ENCODE peak calls at places on chromosomes 2 and 18, in nine cellular contexts. K is left ventricle myocardium inferior, W is AG04450, U is adrenal gland, J is uterus, N is kidney epithelial cell, Q is SK-N-SH, E is bronchial epithelial cell, I is cardiac muscle cell. B is an unnamed sample.

GRCh38 chr18:68448736-68449135 is 266.2 kb downstream of the TMX3 start:
- DNase-seq in K (no peak), W (peak; percentile 49), U (no peak), J (no peak), N (no peak), Q (no peak), E (peak; percentile 64), I (peak; percentile 63), B (no peak)

GRCh38 chr2:86341470-86341869 is 4.0 kb upstream of the REEP1 start:
- DNase-seq in K (no peak), W (no peak), U (no peak), J (no peak), N (no peak), Q (no peak), E (no peak), I (no peak), B (no peak)

GRCh38 chr2:177758591-177759371 is 313.8 kb downstream of the PDE11A start:
- DNase-seq in K (no peak), W (no peak), U (peak; percentile 68), J (peak; percentile 61), N (no peak), Q (peak; percentile 51), E (peak; percentile 20), I (peak; percentile 70), B (peak; percentile 13)

GRCh38 chr2:161400076-161400475 is 16.0 kb upstream of the TBR1 start:
- DNase-seq in K (no peak), W (no peak), U (no peak), J (no peak), N (no peak), Q (no peak), E (peak; percentile 52), I (no peak), B (no peak)

GRCh38 chr18:13284330-13285027 is 65.9 kb downstream of the LDLRAD4 start:
- DNase-seq in K (no peak), W (no peak), U (peak; percentile 76), J (no peak), N (no peak), Q (no peak), E (no peak), I (no peak), B (peak; percentile 11)

GRCh38 chr2:38125007-38125406 is 49.1 kb upstream of the CYP1B1 start:
- DNase-seq in K (no peak), W (no peak), U (no peak), J (no peak), N (no peak), Q (no peak), E (no peak), I (no peak), B (no peak)

GRCh38 chr2:205758051-205758450 is 75.8 kb downstream of the NRP2 start:
- DNase-seq in K (no peak), W (peak; percentile 84), U (peak; percentile 68), J (peak; percentile 51), N (no peak), Q (no peak), E (peak; percentile 40), I (peak; percentile 87), B (no peak)

GRCh38 chr18:79874553-79875530 is 76.6 kb downstream of the SLC66A2 start:
- DNase-seq in K (no peak), W (no peak), U (no peak), J (no peak), N (no peak), Q (no peak), E (no peak), I (no peak), B (peak; percentile 57)

GRCh38 chr2:68367918-68368656 is 3.0 kb downstream of the PLEK start:
- DNase-seq in K (no peak), W (no peak), U (no peak), J (no peak), N (no peak), Q (no peak), E (peak; percentile 67), I (no peak), B (no peak)

GRCh38 chr2:68366083-68366560 is 1.0 kb downstream of the PLEK start:
- DNase-seq in K (no peak), W (no peak), U (peak; percentile 24), J (no peak), N (no peak), Q (no peak), E (no peak), I (no peak), B (no peak)

GRCh38 chr2:68362749-68363148 is 2.3 kb upstream of the PLEK start:
- DNase-seq in K (no peak), W (no peak), U (no peak), J (no peak), N (no peak), Q (no peak), E (no peak), I (no peak), B (no peak)

GRCh38 chr2:68363731-68364130 is 1.4 kb upstream of the PLEK start:
- DNase-seq in K (no peak), W (no peak), U (no peak), J (no peak), N (no peak), Q (no peak), E (no peak), I (no peak), B (no peak)

GRCh38 chr2:68365087-68365486 is at the start of gene PLEK:
- DNase-seq in K (peak; percentile 56), W (no peak), U (peak; percentile 58), J (peak; percentile 15), N (no peak), Q (no peak), E (no peak), I (no peak), B (no peak)
- H3K4me3 ChIP-seq in K (peak within 1 kb of the TSS; percentile 46), W (no peak within 1 kb of the TSS), U (no peak within 1 kb of the TSS), J (no peak within 1 kb of the TSS), N (no peak within 1 kb of the TSS), Q (no peak within 1 kb of the TSS), E (no peak within 1 kb of the TSS), I (no peak within 1 kb of the TSS), B (no peak within 1 kb of the TSS)

GRCh38 chr2:72921088-72921851 is 4.0 kb downstream of the EMX1 start:
- DNase-seq in K (no peak), W (no peak), U (no peak), J (no peak), N (no peak), Q (peak; percentile 18), E (no peak), I (no peak), B (peak; percentile 61)

GRCh38 chr2:72921866-72922265 is 4.5 kb downstream of the EMX1 start:
- DNase-seq in K (no peak), W (no peak), U (no peak), J (no peak), N (no peak), Q (peak; percentile 23), E (no peak), I (no peak), B (peak; percentile 31)

GRCh38 chr2:72920317-72921087 is 3.2 kb downstream of the EMX1 start:
- DNase-seq in K (no peak), W (no peak), U (no peak), J (no peak), N (no peak), Q (peak; percentile 76), E (no peak), I (peak; percentile 39), B (peak; percentile 90)

GRCh38 chr2:72917875-72918660 is 749 bp downstream of the EMX1 start:
- DNase-seq in K (no peak), W (no peak), U (no peak), J (no peak), N (no peak), Q (peak; percentile 65), E (no peak), I (no peak), B (peak; percentile 75)

DNA sequence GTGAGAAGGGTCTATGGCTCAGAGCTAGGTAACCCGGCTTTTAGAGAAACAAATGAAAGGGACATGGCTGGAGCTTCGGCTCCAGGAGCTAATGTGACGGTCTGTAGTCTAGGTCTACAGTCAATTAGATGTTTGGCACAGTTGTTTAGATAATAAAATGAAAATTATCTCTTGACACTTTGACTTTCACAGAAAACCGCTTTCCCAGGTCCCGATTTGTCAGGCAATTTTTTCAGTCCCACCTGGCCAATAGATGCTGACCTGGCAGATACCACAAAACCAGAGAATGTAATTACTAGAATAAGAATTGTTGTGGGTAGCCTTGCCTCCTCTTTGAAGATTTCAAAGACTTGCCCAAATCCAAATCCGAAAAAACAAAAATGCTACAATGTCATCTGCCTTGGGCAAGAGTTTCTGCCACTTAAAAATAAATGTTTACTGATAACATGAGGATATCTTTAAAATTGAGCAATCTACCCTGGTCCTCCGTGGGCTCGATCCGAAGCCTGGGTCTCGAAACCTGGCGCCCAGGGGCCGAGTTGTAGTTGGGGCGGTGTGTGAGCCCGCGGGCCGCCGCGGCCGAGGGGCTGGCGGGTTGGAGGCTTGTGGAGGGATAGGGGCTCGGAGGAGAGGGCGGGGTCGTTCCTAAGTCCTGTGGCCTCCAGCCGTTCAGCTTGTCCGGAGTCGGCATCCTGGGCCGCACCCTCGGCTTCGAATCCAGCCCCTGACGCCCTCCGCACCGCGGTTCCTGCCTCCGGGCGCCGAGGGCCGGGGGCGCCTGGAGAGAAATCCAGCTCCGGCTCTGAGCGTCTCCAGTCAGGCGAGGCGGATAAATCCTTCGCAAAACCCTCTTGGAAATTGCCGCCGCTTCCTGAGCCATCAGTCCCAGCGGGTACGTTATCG is 2.3 kb downstream of the EMX1 start:
- DNase-seq in K (no peak), W (no peak), U (no peak), J (no peak), N (no peak), Q (peak; percentile 56), E (no peak), I (no peak), B (peak; percentile 86)
- H3K27me3 ChIP-seq in K (peaks cover 100% of the 10 kb centered on the region), W (peaks cover 92% of the 10 kb centered on the region), U (peaks cover 98% of the 10 kb centered on the region), J (peaks cover 46% of the 10 kb centered on the region), N (peaks cover 97% of the 10 kb centered on the region), Q (peaks cover 99% of the 10 kb centered on the region), E (peaks cover 76% of the 10 kb centered on the region), I (peaks cover 100% of the 10 kb centered on the region), B (peaks cover 98% of the 10 kb centered on the region)

DNA sequence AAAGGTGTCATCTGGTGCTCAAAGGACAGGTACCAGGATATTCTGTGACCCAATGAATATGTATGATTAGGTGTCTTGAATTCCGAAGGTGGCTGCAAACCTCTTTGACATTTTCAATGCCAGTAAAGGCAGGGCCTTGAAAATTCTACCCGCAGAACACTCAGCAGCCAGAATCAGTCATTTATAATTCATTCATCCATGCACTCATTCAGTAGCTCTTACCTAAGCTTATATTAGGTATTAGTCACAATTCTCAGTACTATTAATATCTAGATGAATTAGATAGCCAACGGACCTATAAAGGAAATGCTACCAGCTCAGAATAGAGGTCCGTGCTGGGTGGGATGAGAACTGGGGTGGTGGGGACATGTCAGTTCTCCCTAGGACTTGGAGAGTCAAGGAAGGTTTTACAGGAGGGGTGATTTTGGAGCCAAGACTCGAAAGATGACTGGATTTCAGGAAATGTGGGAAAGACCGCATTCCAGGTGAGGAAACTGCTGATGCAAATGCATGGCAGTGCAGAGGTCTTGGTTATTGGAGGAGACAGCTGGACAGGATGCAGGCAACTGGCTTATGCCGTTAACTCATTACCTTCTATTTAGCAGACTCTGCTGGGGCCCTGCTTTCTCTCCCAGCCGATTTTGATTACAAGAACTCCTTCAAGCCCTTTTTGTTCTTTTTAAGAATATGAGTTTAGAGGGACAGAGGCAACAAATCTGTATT is 7.2 kb downstream of the TRIB2 start:
- DNase-seq in K (no peak), W (no peak), U (no peak), J (no peak), N (no peak), Q (no peak), E (no peak), I (no peak), B (no peak)
- H3K4me3 ChIP-seq in K (peak overlapping the region; percentile 96), W (no peak overlapping the region), U (no peak overlapping the region), J (no peak overlapping the region), N (no peak overlapping the region), Q (peak overlapping the region; percentile 1), E (no peak overlapping the region), I (no peak overlapping the region), B (no peak overlapping the region)

GRCh38 chr2:240728361-240728760 is 36.7 kb downstream of the AQP12A start:
- DNase-seq in K (no peak), W (no peak), U (no peak), J (no peak), N (no peak), Q (no peak), E (no peak), I (no peak), B (no peak)

GRCh38 chr2:240727913-240728312 is 36.2 kb downstream of the AQP12A start:
- DNase-seq in K (no peak), W (no peak), U (no peak), J (no peak), N (no peak), Q (no peak), E (no peak), I (no peak), B (no peak)

GRCh38 chr2:240728827-240729226 is 37.2 kb downstream of the AQP12A start:
- DNase-seq in K (no peak), W (no peak), U (no peak), J (no peak), N (no peak), Q (peak; percentile 72), E (no peak), I (peak; percentile 43), B (no peak)

GRCh38 chr2:240726876-240727275 is 35.2 kb downstream of the AQP12A start:
- DNase-seq in K (no peak), W (no peak), U (no peak), J (no peak), N (no peak), Q (no peak), E (no peak), I (no peak), B (no peak)

DNA sequence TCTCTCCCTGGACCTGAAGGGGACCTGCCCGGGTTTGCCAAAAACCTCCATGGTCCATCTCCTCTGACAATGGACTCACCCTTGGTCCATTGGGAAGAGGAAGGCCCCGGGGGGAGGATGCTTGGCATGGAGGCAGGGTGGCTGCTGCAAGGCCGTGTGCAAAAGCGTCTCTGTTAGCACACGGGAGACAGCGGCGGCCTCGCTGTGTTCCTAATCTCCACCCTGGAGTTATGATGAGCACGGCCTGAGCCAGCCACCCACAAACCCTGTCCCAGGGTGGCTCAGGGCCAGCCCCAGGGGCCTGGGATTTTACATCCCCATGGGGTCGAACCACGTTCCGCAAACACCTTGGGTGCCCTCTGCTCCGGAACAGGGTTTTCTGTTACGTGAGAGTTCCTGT is 35.8 kb downstream of the AQP12A start:
- DNase-seq in K (no peak), W (no peak), U (no peak), J (no peak), N (no peak), Q (no peak), E (no peak), I (no peak), B (no peak)
- H3K27me3 ChIP-seq in K (peaks cover 62% of the 10 kb centered on the region), W (peaks cover 15% of the 10 kb centered on the region), U (no peaks in the 10 kb centered on the region), J (no peaks in the 10 kb centered on the region), N (peaks cover 11% of the 10 kb centered on the region), Q (no peaks in the 10 kb centered on the region), E (no peaks in the 10 kb centered on the region), I (no peaks in the 10 kb centered on the region), B (no peaks in the 10 kb centered on the region)